ENCODE peak calls at places on chromosomes 1 and 21, in five cellular contexts. One of them, this sample, is unnamed.

GRCh38 chr1:194062526-194062925 is 876.1 kb upstream of the B3GALT2 start:
- DNase-seq in H1: no peak
- DNase-seq in HepG2: no peak
- DNase-seq in GM12878: no peak
- DNase-seq in K562: no peak
- DNase-seq in this sample: no peak

GRCh38 chr1:155040358-155041093 is 6.9 kb downstream of the DCST1 start:
- DNase-seq in HepG2: no peak
- DNase-seq in K562: no peak
- DNase-seq in GM12878: no peak
- DNase-seq in H1: no peak
- DNase-seq in this sample: no peak

GRCh38 chr1:3019516-3020051 is 1.7 kb upstream of the ACTRT2 start:
- DNase-seq in H1: no peak
- DNase-seq in HepG2: no peak
- DNase-seq in GM12878: no peak
- DNase-seq in K562: no peak
- DNase-seq in this sample: no peak

GRCh38 chr1:31901838-31902508 is 36.2 kb downstream of the PTP4A2 start:
- DNase-seq in H1: no peak
- DNase-seq in GM12878: no peak
- DNase-seq in HepG2: no peak
- DNase-seq in K562: no peak
- DNase-seq in this sample: no peak

GRCh38 chr1:109296782-109297181 is 10.0 kb downstream of the MYBPHL start:
- DNase-seq in HepG2: no peak
- DNase-seq in GM12878: no peak
- DNase-seq in H1: no peak
- DNase-seq in K562: no peak
- DNase-seq in this sample: no peak

GRCh38 chr1:99808391-99809115 is 41.6 kb upstream of the AGL start:
- DNase-seq in H1: no peak
- DNase-seq in HepG2: peak
- DNase-seq in K562: peak
- DNase-seq in GM12878: peak
- DNase-seq in this sample: peak

GRCh38 chr1:110879758-110880606 is 7.0 kb downstream of the CD53 start:
- DNase-seq in GM12878: peak
- DNase-seq in K562: peak
- DNase-seq in H1: no peak
- DNase-seq in HepG2: no peak
- DNase-seq in this sample: no peak

GRCh38 chr21:14120091-14120734 is 90.5 kb downstream of the LIPI start:
- DNase-seq in H1: peak
- DNase-seq in K562: peak
- DNase-seq in GM12878: peak
- DNase-seq in HepG2: peak
- DNase-seq in this sample: no peak

GRCh38 chr21:45866473-45867010 is 115.0 kb upstream of the COL6A1 start:
- DNase-seq in H1: no peak
- DNase-seq in GM12878: no peak
- DNase-seq in HepG2: no peak
- DNase-seq in K562: no peak
- DNase-seq in this sample: no peak

GRCh38 chr1:70503358-70503757 is 92.3 kb downstream of the CTH start:
- DNase-seq in HepG2: no peak
- DNase-seq in H1: no peak
- DNase-seq in K562: no peak
- DNase-seq in GM12878: no peak
- DNase-seq in this sample: no peak

GRCh38 chr1:93620169-93620840 is 61.3 kb downstream of the BCAR3 start:
- DNase-seq in K562: no peak
- DNase-seq in GM12878: no peak
- DNase-seq in HepG2: no peak
- DNase-seq in H1: no peak
- DNase-seq in this sample: no peak

GRCh38 chr1:247331172-247331525 is 518 bp downstream of the ZNF496 start:
- DNase-seq in H1: peak
- DNase-seq in K562: peak
- DNase-seq in HepG2: peak
- DNase-seq in GM12878: no peak
- DNase-seq in this sample: peak

DNA sequence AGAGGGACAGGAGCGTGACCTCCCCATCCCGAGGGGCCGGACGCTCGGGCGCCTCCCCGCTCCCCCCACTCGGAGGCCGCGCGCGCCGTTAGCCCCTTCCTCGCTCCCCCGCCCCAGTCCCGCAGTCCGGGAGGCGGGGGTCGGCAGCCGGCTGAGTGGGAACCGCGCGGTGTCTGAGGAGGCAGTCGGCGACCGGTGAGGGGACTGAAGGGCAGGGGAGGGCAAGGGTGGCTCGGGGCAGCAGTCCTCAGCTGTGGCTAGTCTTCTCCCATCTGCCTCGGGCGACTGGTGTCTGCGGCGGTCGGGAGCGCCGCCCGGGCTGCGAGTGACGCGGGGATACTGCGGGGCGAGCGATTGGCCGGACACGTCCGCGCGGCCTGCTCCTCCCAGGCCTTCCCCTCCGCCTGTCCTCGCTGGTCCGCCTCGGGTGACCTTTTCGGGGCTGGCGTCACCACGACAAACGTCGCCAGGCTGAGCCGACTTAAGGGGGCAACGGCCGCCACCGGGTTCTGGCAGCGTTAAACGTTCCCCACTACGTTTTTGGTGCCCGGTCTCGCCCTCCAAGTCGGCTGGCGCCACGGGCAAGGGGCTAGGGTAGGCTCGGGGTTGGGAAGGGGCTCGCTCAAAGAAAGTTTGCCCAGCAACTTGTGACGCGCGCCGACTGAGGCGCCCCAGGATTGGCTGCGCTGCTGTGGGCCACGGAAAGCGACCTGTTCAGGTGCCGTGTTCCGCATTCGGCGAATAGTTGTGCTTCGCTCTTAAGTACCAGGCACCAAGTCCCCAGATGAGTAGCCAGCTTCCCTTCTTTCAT is 538 bp downstream of the ZNF672 start:
- DNase-seq in GM12878: no peak
- DNase-seq in HepG2: peak
- DNase-seq in K562: peak
- DNase-seq in H1: peak
- DNase-seq in this sample: peak
- TF ChIP-seq POLR2A in GM12878: peak
- TF ChIP-seq POLR2A in HepG2: peak
- TF ChIP-seq POLR2A in K562: peak
- TF ChIP-seq POLR2A in H1: peak
- TF ChIP-seq POLR2A in this sample: no peak

DNA sequence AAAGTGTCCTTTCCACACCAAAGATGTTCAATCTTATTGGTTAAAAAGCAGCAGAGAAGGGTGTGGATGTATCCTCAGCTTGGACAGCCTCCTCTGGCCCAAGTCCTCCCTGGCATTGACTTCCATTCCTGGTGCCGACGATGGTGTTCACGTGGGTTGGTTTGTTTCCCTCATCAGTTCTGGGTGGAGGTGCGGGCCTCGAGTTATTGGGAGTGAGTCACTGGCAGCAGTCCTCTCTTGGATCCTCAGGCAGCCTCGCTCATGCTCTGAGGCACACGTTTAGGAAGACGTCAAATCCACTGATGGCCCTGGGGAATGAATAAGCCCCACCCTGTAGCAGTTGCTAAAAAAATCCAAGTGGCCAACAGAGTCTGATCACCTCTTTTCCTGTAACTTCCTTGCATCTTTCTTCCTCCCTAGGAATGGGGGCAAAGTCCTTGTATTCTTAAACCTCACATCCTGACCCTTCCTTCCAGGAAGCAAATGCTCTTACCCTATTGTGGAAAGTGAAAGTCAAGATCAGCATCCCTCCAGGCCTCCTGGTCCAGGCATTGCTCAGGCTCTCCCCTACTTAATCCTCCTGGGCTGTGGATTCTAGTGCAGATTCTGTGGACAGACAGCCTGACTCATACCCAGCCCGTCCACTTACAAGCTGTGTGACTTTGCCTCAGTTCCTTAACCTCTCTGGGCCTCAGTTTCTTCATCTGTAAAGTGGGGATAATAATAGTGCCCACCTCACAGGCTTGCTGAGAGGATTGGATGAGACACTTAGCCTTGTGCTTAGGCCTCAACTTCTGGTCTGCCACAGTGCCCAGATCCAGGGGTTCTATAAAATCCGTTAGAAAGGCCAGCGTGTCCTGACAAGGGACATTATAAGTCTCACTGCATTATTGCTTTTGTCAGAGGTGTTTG is 111.1 kb downstream of the TLR5 start:
- DNase-seq in HepG2: no peak
- DNase-seq in K562: no peak
- DNase-seq in H1: no peak
- DNase-seq in GM12878: no peak
- DNase-seq in this sample: no peak
- TF ChIP-seq SP1 in HepG2: no peak
- TF ChIP-seq SP1 in K562: no peak
- TF ChIP-seq SP1 in H1: no peak
- TF ChIP-seq SP1 in GM12878: no peak
- TF ChIP-seq SP1 in this sample: no peak

GRCh38 chr1:9258629-9259028 is 24.1 kb downstream of the H6PD start:
- DNase-seq in H1: no peak
- DNase-seq in K562: no peak
- DNase-seq in GM12878: no peak
- DNase-seq in HepG2: no peak
- DNase-seq in this sample: no peak
- TF ChIP-seq POLR2A in H1: no peak
- TF ChIP-seq POLR2A in K562: no peak
- TF ChIP-seq POLR2A in GM12878: no peak
- TF ChIP-seq POLR2A in HepG2: no peak
- TF ChIP-seq POLR2A in this sample: no peak

DNA sequence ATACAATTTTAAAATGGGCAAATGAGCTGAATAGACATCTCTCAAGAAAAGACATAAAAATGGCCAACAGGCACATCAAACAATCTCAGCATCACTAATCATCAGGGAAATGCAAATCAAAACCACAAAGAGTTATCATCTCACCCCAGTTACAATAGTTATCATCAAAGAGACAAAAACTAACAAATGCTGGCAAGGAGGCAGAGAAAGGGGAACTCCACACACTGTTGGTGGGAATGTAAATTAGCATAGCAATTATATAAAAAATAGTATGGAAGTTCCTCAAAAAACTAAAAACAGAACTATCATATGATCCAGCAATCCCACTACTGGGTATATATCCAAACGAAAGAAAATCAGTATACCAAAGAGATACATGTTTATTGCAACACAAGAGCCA is 68.7 kb downstream of the DENND1B start:
- DNase-seq in GM12878: no peak
- DNase-seq in HepG2: no peak
- DNase-seq in K562: no peak
- DNase-seq in H1: no peak
- DNase-seq in this sample: no peak
- TF ChIP-seq SP1 in GM12878: no peak
- TF ChIP-seq SP1 in HepG2: no peak
- TF ChIP-seq SP1 in K562: no peak
- TF ChIP-seq SP1 in H1: no peak
- TF ChIP-seq SP1 in this sample: no peak

DNA sequence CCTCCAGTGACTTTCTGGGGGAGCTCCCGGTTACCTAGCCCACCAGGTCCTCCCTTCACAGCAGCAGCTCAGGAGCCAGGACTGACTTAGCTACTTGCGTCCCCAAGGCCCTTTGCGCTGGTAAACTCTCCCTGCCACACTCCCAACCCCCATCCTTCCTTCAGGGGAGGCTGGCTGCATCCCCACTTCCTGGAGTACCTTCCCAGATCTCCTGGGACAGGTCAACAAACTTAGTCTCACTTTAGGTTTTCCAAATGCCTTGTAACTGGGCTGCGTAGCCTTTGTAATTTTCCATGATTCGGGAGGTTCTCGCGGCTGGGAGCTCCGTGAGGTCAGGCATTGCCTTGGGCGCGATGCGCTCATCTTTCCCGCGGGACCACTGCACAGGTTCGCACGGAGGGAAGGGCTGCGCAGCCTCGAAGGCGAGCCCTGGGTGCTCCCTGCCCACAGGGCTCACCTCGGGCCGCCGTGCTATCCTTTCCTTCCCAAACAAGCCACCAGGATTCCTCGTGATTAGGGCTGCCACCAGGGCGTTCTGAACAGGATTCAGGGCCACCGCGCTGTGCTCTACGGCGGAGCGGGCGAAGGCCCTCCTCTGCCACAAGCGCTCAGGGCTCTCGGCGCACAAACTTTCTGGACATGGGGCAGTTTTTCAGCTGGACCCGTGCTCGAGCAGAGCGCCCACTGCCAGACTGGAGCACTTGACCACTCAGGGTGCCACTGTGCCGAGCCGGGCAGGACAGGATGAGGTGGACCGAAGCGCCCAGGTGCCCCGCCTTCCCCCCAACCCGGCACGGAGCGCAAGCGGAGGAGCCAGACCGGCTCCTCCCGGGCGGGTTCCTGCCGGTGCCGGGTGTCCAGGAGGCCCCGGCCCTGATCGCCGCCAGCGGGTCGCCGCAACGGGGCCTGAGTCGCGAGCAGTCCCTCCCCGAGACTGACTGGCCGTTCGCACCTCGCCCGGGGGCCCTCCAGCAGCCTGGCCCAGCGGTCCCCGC is 1.1 kb downstream of the TMPRSS2 start:
- DNase-seq in H1: peak
- DNase-seq in HepG2: no peak
- DNase-seq in K562: no peak
- DNase-seq in GM12878: no peak
- DNase-seq in this sample: no peak
- TF ChIP-seq POLR2A in H1: no peak
- TF ChIP-seq POLR2A in HepG2: no peak
- TF ChIP-seq POLR2A in K562: no peak
- TF ChIP-seq POLR2A in GM12878: no peak
- TF ChIP-seq POLR2A in this sample: no peak

DNA sequence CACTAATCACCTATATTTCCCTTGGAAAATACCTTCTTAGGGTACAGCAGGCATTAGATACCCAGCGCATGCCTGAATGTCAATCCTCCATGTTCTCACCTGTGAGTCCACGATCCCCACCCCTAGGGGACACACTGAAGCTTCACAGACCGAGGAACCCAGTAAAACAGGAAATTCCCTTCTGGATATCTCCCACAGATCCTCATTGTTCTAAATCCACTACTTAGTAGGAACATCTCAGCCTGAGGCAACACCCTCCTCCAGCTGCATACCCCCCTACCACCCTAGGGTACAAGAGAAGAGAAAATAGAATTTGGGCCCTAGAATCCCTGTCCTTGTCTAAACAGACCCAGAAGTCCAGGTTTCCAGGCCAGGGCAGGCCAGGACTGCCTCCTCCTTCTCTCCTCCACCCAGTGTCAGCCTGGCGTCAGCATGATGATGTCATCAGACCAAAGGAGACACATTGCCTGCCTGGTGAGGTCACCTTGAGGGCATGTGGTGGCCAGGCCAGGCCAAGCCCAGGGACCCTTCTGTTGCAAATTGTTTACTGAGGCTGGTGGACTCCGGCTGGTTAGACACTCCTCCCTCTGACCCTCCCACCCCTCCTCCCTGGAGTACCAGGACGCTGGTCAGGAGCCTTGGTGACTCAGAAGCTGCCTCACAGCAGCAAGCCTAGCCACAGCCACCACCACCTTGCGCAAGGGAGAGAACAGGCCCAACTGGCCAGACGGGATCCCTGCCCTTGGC is 6.2 kb downstream of the NECTIN4 start:
- DNase-seq in H1: no peak
- DNase-seq in K562: peak
- DNase-seq in HepG2: peak
- DNase-seq in GM12878: no peak
- DNase-seq in this sample: peak
- TF ChIP-seq SP1 in H1: no peak
- TF ChIP-seq SP1 in K562: no peak
- TF ChIP-seq SP1 in HepG2: no peak
- TF ChIP-seq SP1 in GM12878: no peak
- TF ChIP-seq SP1 in this sample: no peak